ENCODE peak calls at places on chromosomes 2 and 18, in six cellular contexts. O is mesendoderm, S is H9, M is IMR-90, L is mesenchymal stem cell, G is H1. U is an unnamed sample.
A peak's percentile ranks its signal among the peaks of the same experiment; 100 is the strongest.

GRCh38 chr18:2948038-2948437 is 64.9 kb downstream of the LPIN2 start:
- DNase-seq in O (peak; percentile 69), S (no peak), M (peak; percentile 58), L (peak; percentile 56), G (no peak), U (no peak)

GRCh38 chr18:25862881-25863600 is 227.4 kb downstream of the SS18 start:
- DNase-seq in O (no peak), S (no peak), M (no peak), L (no peak), G (no peak), U (no peak)

GRCh38 chr2:144931976-144932375 is 412.1 kb upstream of the ZEB2 start:
- DNase-seq in O (no peak), S (no peak), M (no peak), L (peak; percentile 37), G (no peak), U (no peak)

GRCh38 chr2:45532171-45532570 is 78.9 kb downstream of the SRBD1 start:
- DNase-seq in O (no peak), S (no peak), M (no peak), L (no peak), G (no peak), U (no peak)

GRCh38 chr18:46133534-46133933 is 29.3 kb downstream of the HAUS1 start:
- DNase-seq in O (no peak), S (no peak), M (no peak), L (no peak), G (no peak), U (no peak)

GRCh38 chr2:5042666-5043440 is 649.3 kb upstream of the SOX11 start:
- DNase-seq in O (no peak), S (no peak), M (no peak), L (no peak), G (no peak), U (no peak)

GRCh38 chr2:175576270-175576669 is 394.8 kb upstream of the ATP5MC3 start:
- DNase-seq in O (no peak), S (no peak), M (no peak), L (no peak), G (no peak), U (no peak)

GRCh38 chr2:230944123-230944653 is 19.1 kb upstream of the GPR55 start:
- DNase-seq in O (no peak), S (no peak), M (no peak), L (no peak), G (no peak), U (no peak)

GRCh38 chr2:85419009-85419711 is 646 bp downstream of the SH2D6 start:
- DNase-seq in O (no peak), S (no peak), M (no peak), L (no peak), G (no peak), U (no peak)

GRCh38 chr2:127453392-127454171 is 35.4 kb downstream of the PROC start:
- DNase-seq in O (peak; percentile 85), S (peak; percentile 64), M (no peak), L (peak; percentile 8), G (peak; percentile 51), U (no peak)

GRCh38 chr2:14903709-14904374 is 271.3 kb downstream of the LRATD1 start:
- DNase-seq in O (peak; percentile 87), S (peak; percentile 90), M (no peak), L (no peak), G (peak; percentile 95), U (peak; percentile 18)

GRCh38 chr2:53767405-53768232 is at the start of gene CHAC2:
- DNase-seq in O (peak; percentile 89), S (peak; percentile 80), M (peak; percentile 78), L (peak; percentile 88), G (peak; percentile 89), U (peak; percentile 74)

GRCh38 chr18:51666717-51667320 is 469.3 kb upstream of the MEX3C start:
- DNase-seq in O (no peak), S (no peak), M (no peak), L (no peak), G (no peak), U (no peak)

GRCh38 chr2:161273038-161273760 is 35.0 kb upstream of the PSMD14 start:
- DNase-seq in O (peak; percentile 70), S (no peak), M (peak; percentile 72), L (peak; percentile 67), G (no peak), U (peak; percentile 62)

GRCh38 chr18:24342347-24342746 is 55.3 kb downstream of the OSBPL1A start:
- DNase-seq in O (no peak), S (no peak), M (peak; percentile 83), L (no peak), G (no peak), U (no peak)

GRCh38 chr18:70998490-70998889 is 709.6 kb downstream of the SOCS6 start:
- DNase-seq in O (peak; percentile 51), S (no peak), M (no peak), L (no peak), G (no peak), U (peak; percentile 11)

GRCh38 chr2:19288291-19288690 is 70.1 kb downstream of the OSR1 start:
- DNase-seq in O (no peak), S (no peak), M (no peak), L (no peak), G (no peak), U (no peak)

GRCh38 chr2:9665903-9666302 is 35.1 kb upstream of the YWHAQ start:
- DNase-seq in O (peak; percentile 27), S (no peak), M (peak; percentile 92), L (peak; percentile 63), G (no peak), U (no peak)

GRCh38 chr2:1780693-1781092 is 36.4 kb upstream of the PXDN start:
- DNase-seq in O (no peak), S (no peak), M (no peak), L (no peak), G (no peak), U (no peak)

GRCh38 chr18:77866309-77866708 is 616.7 kb downstream of the GALR1 start:
- DNase-seq in O (peak; percentile 37), S (no peak), M (no peak), L (no peak), G (no peak), U (no peak)

GRCh38 chr2:190974629-190975361 is 39.2 kb downstream of the STAT1 start:
- DNase-seq in O (no peak), S (no peak), M (no peak), L (no peak), G (no peak), U (no peak)

GRCh38 chr18:31487251-31488015 is 10.5 kb upstream of the DSG2 start:
- DNase-seq in O (no peak), S (no peak), M (peak; percentile 88), L (peak; percentile 98), G (no peak), U (no peak)

DNA sequence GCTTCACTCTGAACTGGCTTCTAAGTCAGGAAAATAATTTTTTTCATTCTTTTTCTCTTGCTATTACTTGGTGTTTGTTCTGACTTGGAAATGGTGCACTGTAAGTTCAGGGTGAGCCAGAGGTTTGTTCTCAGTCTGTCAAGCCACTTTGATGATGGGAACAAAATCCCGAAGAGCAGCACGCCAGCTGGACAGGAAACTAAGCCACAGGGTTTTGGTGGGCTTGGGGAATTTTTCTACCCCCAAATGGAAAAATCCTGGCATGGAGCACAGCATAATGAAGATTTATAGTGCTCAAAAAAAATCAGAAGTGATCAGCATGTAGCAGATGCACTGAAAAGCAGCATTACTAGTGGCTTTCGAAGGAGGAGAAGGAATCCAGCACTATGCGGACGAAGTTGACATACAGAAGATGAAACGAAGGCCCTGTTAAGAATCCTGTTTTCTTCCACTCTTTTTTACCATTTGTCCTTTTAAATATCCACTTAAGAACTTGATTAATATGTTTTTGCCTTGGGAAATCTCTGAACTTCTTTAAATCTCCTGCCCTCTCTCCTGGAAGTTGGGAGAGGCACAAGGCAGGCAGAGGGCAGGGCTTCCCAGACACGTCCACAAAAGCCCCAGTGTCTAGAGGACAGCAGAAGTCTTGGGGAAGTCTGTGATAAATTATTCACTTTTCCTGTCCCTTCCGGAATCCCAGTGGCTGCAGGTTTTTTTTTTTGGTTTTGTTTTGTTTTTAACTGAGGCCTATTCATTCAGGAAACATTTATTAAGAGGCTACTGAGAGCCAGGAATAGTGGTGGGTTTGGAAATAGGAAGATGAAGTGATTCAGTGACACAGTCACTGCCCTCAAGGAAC is 98.4 kb upstream of the ZFP36L2 start:
- DNase-seq in O (no peak), S (no peak), M (no peak), L (peak; percentile 60), G (no peak), U (no peak)
- H4K8ac ChIP-seq in O (no peak overlapping the region), S (no peak overlapping the region), M (no peak overlapping the region), L (no peak overlapping the region), G (no peak overlapping the region), U (no peak overlapping the region)

DNA sequence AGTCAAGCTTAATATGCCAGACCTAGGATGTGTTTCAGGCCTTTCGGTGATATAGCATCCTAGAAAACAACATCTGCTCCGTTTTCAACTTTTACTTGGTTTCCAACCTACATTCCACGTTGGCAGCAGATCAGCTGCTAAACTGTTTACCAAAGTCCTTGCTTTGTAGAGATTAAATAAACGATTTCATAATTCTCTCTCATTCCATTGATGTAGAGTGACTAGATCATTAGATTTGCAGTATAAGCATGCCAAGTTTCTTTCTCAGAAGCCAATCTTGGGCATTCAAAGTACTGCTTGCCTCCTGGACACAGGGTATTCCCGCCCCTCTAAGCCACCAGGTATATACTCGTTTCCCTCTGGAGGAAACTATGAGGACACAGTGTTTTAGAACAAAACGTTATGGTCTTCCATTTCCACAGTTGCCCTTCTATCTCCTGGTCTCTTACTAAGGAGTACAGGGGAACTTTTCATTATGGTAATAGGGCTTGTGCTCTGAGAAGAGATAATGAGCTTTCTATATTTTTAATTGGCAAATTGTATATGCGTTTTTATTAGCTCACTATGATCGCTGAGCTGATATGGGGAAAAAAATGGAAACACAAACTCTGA is 10.5 kb upstream of the INSIG2 start:
- DNase-seq in O (no peak), S (no peak), M (peak; percentile 7), L (no peak), G (no peak), U (no peak)
- H2BK15ac ChIP-seq in O (no peak overlapping the region), S (no peak overlapping the region), M (no peak overlapping the region), L (no peak overlapping the region), G (no peak overlapping the region), U (no peak overlapping the region)

GRCh38 chr2:20488136-20488705 is 41.3 kb downstream of the RHOB start:
- DNase-seq in O (peak; percentile 73), S (no peak), M (no peak), L (no peak), G (no peak), U (no peak)

GRCh38 chr2:20486571-20486970 is 39.7 kb downstream of the RHOB start:
- DNase-seq in O (no peak), S (no peak), M (no peak), L (no peak), G (no peak), U (no peak)

GRCh38 chr2:20488782-20489181 is 41.9 kb downstream of the RHOB start:
- DNase-seq in O (no peak), S (no peak), M (no peak), L (no peak), G (no peak), U (no peak)

GRCh38 chr2:20487030-20487391 is 40.1 kb downstream of the RHOB start:
- DNase-seq in O (no peak), S (no peak), M (no peak), L (no peak), G (no peak), U (no peak)

GRCh38 chr2:20487392-20488135 is 40.7 kb downstream of the RHOB start:
- DNase-seq in O (peak; percentile 93), S (peak; percentile 55), M (no peak), L (no peak), G (peak; percentile 59), U (peak; percentile 17)
- H4K8ac ChIP-seq in O (no peak overlapping the region), S (no peak overlapping the region), M (no peak overlapping the region), L (no peak overlapping the region), G (peak overlapping the region; percentile 31), U (no peak overlapping the region)

GRCh38 chr2:240338274-240338673 is 97.2 kb upstream of the GPC1 start:
- DNase-seq in O (no peak), S (no peak), M (no peak), L (no peak), G (no peak), U (no peak)
- H2BK15ac ChIP-seq in O (no peak overlapping the region), S (no peak overlapping the region), M (no peak overlapping the region), L (no peak overlapping the region), G (no peak overlapping the region), U (peak overlapping the region; percentile 91)